ENCODE peak calls at places on chromosomes 13 and 19, in five cellular contexts. E, A, T, Z and X are unnamed samples.

GRCh38 chr13:113652404-113653263 is 5.4 kb downstream of the ATP4B start:
- DNase-seq in E (no peak), A (no peak), T (no peak), Z (no peak), X (no peak)

GRCh38 chr13:23956106-23956505 is 58.8 kb upstream of the C1QTNF9B start:
- DNase-seq in E (no peak), A (peak), T (peak), Z (no peak), X (peak)

GRCh38 chr13:33126909-33127607 is 110.8 kb downstream of the KL start:
- DNase-seq in E (no peak), A (no peak), T (peak), Z (no peak), X (no peak)

GRCh38 chr19:40279120-40279551 is 6.0 kb downstream of the AKT2 start:
- DNase-seq in E (no peak), A (no peak), T (peak), Z (no peak), X (no peak)

GRCh38 chr13:95128045-95128643 is 173.1 kb downstream of the ABCC4 start:
- DNase-seq in E (no peak), A (peak), T (no peak), Z (no peak), X (peak)

GRCh38 chr13:71860547-71861131 is 6.4 kb downstream of the DACH1 start:
- DNase-seq in E (no peak), A (no peak), T (peak), Z (no peak), X (no peak)

GRCh38 chr19:2666344-2666994 is 36.0 kb downstream of the GNG7 start:
- DNase-seq in E (no peak), A (no peak), T (no peak), Z (no peak), X (no peak)

GRCh38 chr19:3653865-3654513 is 27.4 kb upstream of the CACTIN start:
- DNase-seq in E (no peak), A (no peak), T (no peak), Z (no peak), X (no peak)

GRCh38 chr13:37495046-37495445 is 103.5 kb downstream of the POSTN start:
- DNase-seq in E (no peak), A (peak), T (no peak), Z (no peak), X (no peak)

GRCh38 chr19:42421591-42422031 is 5.6 kb downstream of the LIPE start:
- DNase-seq in E (no peak), A (peak), T (no peak), Z (no peak), X (peak)

GRCh38 chr13:99356216-99357089 is 49.3 kb upstream of the GPR183 start:
- DNase-seq in E (peak), A (peak), T (peak), Z (no peak), X (no peak)

GRCh38 chr13:87280139-87280538 is 391.0 kb upstream of the SLITRK5 start:
- DNase-seq in E (no peak), A (no peak), T (no peak), Z (no peak), X (no peak)

GRCh38 chr19:10517760-10518443 is 655 bp upstream of the S1PR5 start:
- DNase-seq in E (peak), A (peak), T (peak), Z (no peak), X (peak)

GRCh38 chr19:38079926-38080380 is 144.1 kb downstream of the DPF1 start:
- DNase-seq in E (no peak), A (peak), T (peak), Z (no peak), X (peak)

GRCh38 chr19:18269336-18269735 is 4.9 kb downstream of the IQCN start:
- DNase-seq in E (no peak), A (no peak), T (no peak), Z (no peak), X (no peak)

GRCh38 chr13:95607363-95607762 is 37.1 kb downstream of the DZIP1 start:
- DNase-seq in E (no peak), A (peak), T (no peak), Z (no peak), X (peak)

GRCh38 chr19:50500060-50500752 is 10.8 kb downstream of the JOSD2 start:
- DNase-seq in E (peak), A (no peak), T (peak), Z (no peak), X (no peak)

GRCh38 chr13:22134261-22134660 is 463.4 kb downstream of the FGF9 start:
- DNase-seq in E (no peak), A (no peak), T (no peak), Z (no peak), X (no peak)

GRCh38 chr13:38670627-38671026 is 16.2 kb upstream of the FREM2 start:
- DNase-seq in E (no peak), A (peak), T (no peak), Z (no peak), X (no peak)

GRCh38 chr19:58227964-58228583 is 640 bp upstream of the ZNF544 start:
- DNase-seq in E (no peak), A (peak), T (peak), Z (no peak), X (no peak)

GRCh38 chr13:69755101-69755500 is 352.5 kb upstream of the ATXN8OS start:
- DNase-seq in E (no peak), A (no peak), T (no peak), Z (no peak), X (no peak)

GRCh38 chr13:109412232-109412935 is 374.0 kb downstream of the IRS2 start:
- DNase-seq in E (peak), A (no peak), T (peak), Z (no peak), X (peak)

GRCh38 chr19:13896227-13896626 is 9.7 kb downstream of the BRME1 start:
- DNase-seq in E (no peak), A (no peak), T (no peak), Z (no peak), X (no peak)

GRCh38 chr13:35471466-35472307 is 4.8 kb downstream of the MAB21L1 start:
- DNase-seq in E (peak), A (no peak), T (peak), Z (no peak), X (no peak)

GRCh38 chr19:13888281-13888680 is 11.3 kb downstream of the NANOS3 start:
- DNase-seq in E (no peak), A (no peak), T (no peak), Z (no peak), X (no peak)

GRCh38 chr19:29454109-29454508 is 71.7 kb upstream of the VSTM2B start:
- DNase-seq in E (no peak), A (no peak), T (no peak), Z (no peak), X (no peak)

GRCh38 chr19:2201473-2202148 is 34.5 kb downstream of the PLEKHJ1 start:
- DNase-seq in E (no peak), A (peak), T (no peak), Z (no peak), X (peak)

GRCh38 chr13:44263920-44264610 is 109.6 kb upstream of the SERP2 start:
- DNase-seq in E (no peak), A (peak), T (peak), Z (no peak), X (no peak)

GRCh38 chr19:8445488-8446001 is 770 bp downstream of the HNRNPM start:
- DNase-seq in E (peak), A (peak), T (peak), Z (peak), X (peak)

GRCh38 chr13:32019612-32020233 is 11.9 kb upstream of the FRY start:
- DNase-seq in E (peak), A (peak), T (peak), Z (no peak), X (peak)

GRCh38 chr13:50618206-50618605 is 225.3 kb downstream of the DLEU7 start:
- DNase-seq in E (no peak), A (no peak), T (no peak), Z (no peak), X (no peak)

GRCh38 chr19:39828015-39828633 is 5.8 kb downstream of the DYRK1B start:
- DNase-seq in E (no peak), A (no peak), T (no peak), Z (no peak), X (no peak)

GRCh38 chr13:77595166-77595810 is 59.8 kb downstream of the SCEL start:
- DNase-seq in E (no peak), A (no peak), T (no peak), Z (no peak), X (peak)

GRCh38 chr19:41872384-41872774 is 4.7 kb upstream of the CD79A start:
- DNase-seq in E (no peak), A (no peak), T (no peak), Z (no peak), X (no peak)

GRCh38 chr13:35833571-35834305 is 297.4 kb downstream of the DCLK1 start:
- DNase-seq in E (no peak), A (no peak), T (no peak), Z (no peak), X (no peak)

GRCh38 chr19:19342086-19343015 is 21.7 kb downstream of the MAU2 start:
- DNase-seq in E (peak), A (peak), T (peak), Z (no peak), X (peak)